ENCODE peak calls at places on chromosomes 7 and 10, in four cellular contexts. G is naive thymus-derived CD8-positive, alpha-beta T cell; R is germinal center; M is stimulated activated CD8-positive, alpha-beta memory T cell treated with anti-CD3 and anti-CD28 coated beads, Interleukin-4, amount 100 ng/mL, for 1 hour. J is an unnamed sample.

GRCh38 chr10:78259394-78259793 is 225.7 kb downstream of the RPS24 start:
- DNase-seq in G (no peak), R (no peak), M (no peak), J (no peak)

GRCh38 chr10:49312291-49312869 is 13.4 kb downstream of the C10orf71 start:
- DNase-seq in R (no peak), G (no peak), M (no peak), J (no peak)

GRCh38 chr10:118163227-118163626 is 116.5 kb upstream of the RAB11FIP2 start:
- DNase-seq in M (no peak), G (no peak), R (no peak), J (no peak)

GRCh38 chr10:4181075-4181474 is 396.1 kb upstream of the KLF6 start:
- DNase-seq in M (no peak), R (no peak), G (no peak), J (no peak)

GRCh38 chr10:103691723-103692380 is 163.5 kb downstream of the SH3PXD2A start:
- DNase-seq in M (no peak), R (peak), G (no peak), J (no peak)

GRCh38 chr10:34092891-34093290 is 722.2 kb downstream of the PARD3 start:
- DNase-seq in R (no peak), M (no peak), G (no peak), J (no peak)

GRCh38 chr10:30420266-30420665 is 13.7 kb upstream of the MAP3K8 start:
- DNase-seq in G (no peak), M (no peak), R (peak), J (no peak)

GRCh38 chr10:44673245-44673999 is 237.7 kb upstream of the TMEM72 start:
- DNase-seq in M (no peak), G (no peak), R (no peak), J (no peak)

GRCh38 chr10:8305871-8306652 is 251.6 kb downstream of the GATA3 start:
- DNase-seq in M (no peak), G (no peak), R (no peak), J (no peak)

GRCh38 chr7:32070406-32071360 is at the start of gene PDE1C:
- DNase-seq in M (no peak), R (no peak), G (no peak), J (peak)

GRCh38 chr10:113131611-113132330 is 181.7 kb downstream of the TCF7L2 start:
- DNase-seq in R (no peak), G (no peak), M (no peak), J (no peak)

GRCh38 chr10:86960003-86960862 is 1.8 kb downstream of the SNCG start:
- DNase-seq in R (peak), M (no peak), G (no peak), J (no peak)

GRCh38 chr10:125450218-125450617 is 232.7 kb downstream of the TEX36 start:
- DNase-seq in M (no peak), R (no peak), G (no peak), J (no peak)

GRCh38 chr7:31408120-31408729 is 67.7 kb upstream of the NEUROD6 start:
- DNase-seq in M (no peak), R (no peak), G (no peak), J (no peak)

GRCh38 chr7:16531682-16532081 is 5.1 kb downstream of the LRRC72 start:
- DNase-seq in M (no peak), R (no peak), G (no peak), J (no peak)

GRCh38 chr7:3301831-3302618 is 973 bp downstream of the SDK1 start:
- DNase-seq in R (no peak), G (peak), M (no peak), J (peak)

GRCh38 chr10:101839421-101840063 is 4.1 kb downstream of the KCNIP2 start:
- DNase-seq in M (no peak), G (no peak), R (peak), J (peak)

GRCh38 chr10:113317476-113317875 is 235.4 kb upstream of the HABP2 start:
- DNase-seq in R (no peak), G (no peak), M (no peak), J (no peak)

GRCh38 chr10:1094112-1095057 is 38.2 kb downstream of the WDR37 start:
- DNase-seq in G (no peak), M (no peak), R (no peak), J (no peak)

GRCh38 chr10:84334806-84335205 is 6.4 kb downstream of the CCSER2 start:
- DNase-seq in G (no peak), R (no peak), M (no peak), J (no peak)

GRCh38 chr7:81248420-81248819 is 329.6 kb upstream of the SEMA3C start:
- DNase-seq in M (no peak), R (no peak), G (no peak), J (no peak)

GRCh38 chr7:13952921-13953320 is 36.5 kb downstream of the ETV1 start:
- DNase-seq in M (no peak), G (no peak), R (no peak), J (no peak)

GRCh38 chr7:19015066-19015465 is 102.4 kb downstream of the TWIST1 start:
- DNase-seq in G (no peak), R (no peak), M (no peak), J (no peak)

GRCh38 chr7:148868378-148868674 is 15.8 kb downstream of the EZH2 start:
- DNase-seq in R (no peak), M (no peak), G (no peak), J (no peak)

GRCh38 chr7:36128448-36129047 is 24.5 kb upstream of the EEPD1 start:
- DNase-seq in R (peak), M (no peak), G (no peak), J (no peak)

GRCh38 chr10:127888526-127889312 is 4.0 kb downstream of the CLRN3 start:
- DNase-seq in R (no peak), M (no peak), G (no peak), J (no peak)

GRCh38 chr7:27143022-27143949 is at the start of gene HOXA5:
- DNase-seq in R (no peak), M (no peak), G (no peak), J (no peak)

GRCh38 chr10:79124066-79124465 is 55.3 kb downstream of the ZMIZ1 start:
- DNase-seq in R (no peak), G (no peak), M (no peak), J (no peak)

GRCh38 chr7:26115628-26116027 is 36.4 kb upstream of the NFE2L3 start:
- DNase-seq in G (no peak), R (no peak), M (no peak), J (no peak)

GRCh38 chr10:29996842-29997123 is 62.6 kb downstream of the JCAD start:
- DNase-seq in R (no peak), G (no peak), M (no peak), J (no peak)

J was measured in B cell.